ENCODE peak calls at places on chromosomes 1 and 21, in six cellular contexts. T is progenitor cell of endocrine pancreas, S is A549, C is endothelial cell of umbilical vein, Z is heart left ventricle, E is astrocyte of the spinal cord. H is an unnamed sample.

GRCh38 chr1:9321480-9321849 is 28.8 kb downstream of the SPSB1 start:
- DNase-seq in T (no peak), S (no peak), C (no peak), Z (no peak), E (peak), H (no peak)

GRCh38 chr21:33924766-33925100 is 9.1 kb upstream of the ATP5PO start:
- DNase-seq in T (no peak), S (no peak), C (no peak), Z (no peak), E (no peak), H (no peak)

GRCh38 chr1:154304664-154305337 is 16.1 kb upstream of the AQP10 start:
- DNase-seq in T (no peak), S (no peak), C (no peak), Z (no peak), E (no peak), H (no peak)

GRCh38 chr1:183331095-183331742 is 87.0 kb downstream of the NMNAT2 start:
- DNase-seq in T (no peak), S (no peak), C (no peak), Z (no peak), E (no peak), H (no peak)

GRCh38 chr1:39105841-39106765 is 80.0 kb downstream of the NDUFS5 start:
- DNase-seq in T (no peak), S (peak), C (peak), Z (peak), E (peak), H (no peak)

GRCh38 chr21:45989355-45990048 is 7.9 kb downstream of the COL6A1 start:
- DNase-seq in T (no peak), S (no peak), C (no peak), Z (peak), E (no peak), H (no peak)

GRCh38 chr1:183164963-183165362 is 21.1 kb upstream of the LAMC2 start:
- DNase-seq in T (no peak), S (no peak), C (no peak), Z (no peak), E (no peak), H (no peak)

GRCh38 chr1:234755449-234755863 is 145.5 kb upstream of the IRF2BP2 start:
- DNase-seq in T (no peak), S (no peak), C (no peak), Z (peak), E (peak), H (peak)

DNA sequence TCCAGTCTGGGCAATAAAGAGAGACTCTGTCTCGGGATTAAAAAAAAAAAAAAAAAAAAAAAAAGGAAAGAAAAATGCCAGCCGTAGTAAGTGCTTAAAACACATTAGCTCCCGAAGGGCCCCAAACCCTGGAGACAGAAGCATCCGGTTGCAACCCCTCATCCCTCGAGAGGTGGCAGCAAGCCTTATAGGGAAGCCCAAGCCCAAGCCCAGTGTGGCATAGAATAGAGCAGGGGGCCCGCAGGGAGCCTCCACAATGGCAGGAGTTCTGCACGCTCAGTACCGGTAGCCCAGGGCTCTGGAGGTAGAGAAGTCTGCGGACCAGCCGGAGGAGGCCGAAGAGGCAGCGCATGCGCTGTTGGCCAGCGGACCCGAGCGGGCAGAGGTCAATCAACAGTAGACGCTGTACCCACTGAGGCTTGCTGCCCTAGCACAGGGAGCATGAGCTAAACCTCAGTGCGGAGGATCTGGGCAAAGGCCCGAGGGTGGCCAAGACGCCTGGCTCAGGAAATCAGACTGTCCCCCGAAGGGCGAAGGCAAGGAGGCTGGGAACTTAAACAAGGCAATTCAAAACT is 34.1 kb upstream of the C1orf198 start:
- DNase-seq in T (no peak), S (no peak), C (no peak), Z (no peak), E (no peak), H (no peak)
- TF ChIP-seq CTCF in T (no peak), S (no peak), C (no peak), Z (no peak), E (no peak), H (no peak)

GRCh38 chr1:11893907-11894251 is 32.3 kb downstream of the KIAA2013 start:
- DNase-seq in T (peak), S (peak), C (peak), Z (peak), E (peak), H (no peak)
- TF ChIP-seq CTCF in T (peak), S (peak), C (peak), Z (peak), E (peak), H (peak)

DNA sequence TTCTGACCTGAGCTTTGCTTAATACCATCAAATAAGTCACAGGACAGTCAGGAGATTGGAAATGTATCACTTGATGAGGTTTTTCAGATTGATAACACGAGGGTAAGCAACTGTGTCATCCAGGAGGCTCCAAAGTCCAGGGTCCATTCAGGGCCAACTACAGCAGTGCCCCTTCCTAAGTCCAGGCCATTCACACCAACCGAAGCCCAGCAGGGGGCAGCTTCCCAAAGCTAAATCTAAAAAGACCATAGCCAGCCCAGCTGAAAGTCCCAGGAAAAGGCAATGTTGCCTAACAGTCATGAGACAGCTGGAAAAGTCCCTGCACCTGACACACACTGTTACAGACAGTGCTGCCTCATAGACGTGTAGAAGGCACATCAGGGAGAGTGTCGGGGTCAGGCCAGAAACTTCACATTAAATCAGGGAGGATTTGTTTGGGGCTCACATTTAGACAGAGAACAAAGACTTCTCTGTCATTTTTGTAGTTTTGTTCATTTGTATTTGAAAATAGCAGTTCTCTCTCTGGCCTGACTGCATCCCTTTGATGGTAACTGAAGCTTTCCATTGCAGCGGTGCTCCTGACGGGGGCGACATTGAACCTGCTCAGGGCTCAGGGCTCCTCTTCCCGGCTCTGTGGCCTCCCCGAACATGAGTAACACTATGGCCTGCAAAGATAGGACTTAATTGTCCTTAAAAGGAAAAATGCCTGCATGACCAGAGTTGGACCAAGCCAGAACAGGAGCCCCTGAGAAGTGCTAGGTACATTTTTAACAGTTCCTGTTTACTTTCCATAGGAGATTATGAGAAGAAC is 200.4 kb downstream of the NRIP1 start:
- DNase-seq in T (peak), S (peak), C (peak), Z (peak), E (peak), H (no peak)
- TF ChIP-seq CTCF in T (peak), S (peak), C (peak), Z (peak), E (peak), H (peak)

GRCh38 chr21:35071347-35071746 is 22.2 kb upstream of the RUNX1 start:
- DNase-seq in T (no peak), S (no peak), C (no peak), Z (no peak), E (no peak), H (no peak)

GRCh38 chr21:35066824-35067223 is 17.7 kb upstream of the RUNX1 start:
- DNase-seq in T (no peak), S (no peak), C (no peak), Z (no peak), E (no peak), H (no peak)

GRCh38 chr21:35072960-35073359 is 23.9 kb upstream of the RUNX1 start:
- DNase-seq in T (no peak), S (no peak), C (peak), Z (peak), E (peak), H (peak)

GRCh38 chr21:35072557-35072956 is 23.5 kb upstream of the RUNX1 start:
- DNase-seq in T (no peak), S (no peak), C (no peak), Z (no peak), E (no peak), H (no peak)

DNA sequence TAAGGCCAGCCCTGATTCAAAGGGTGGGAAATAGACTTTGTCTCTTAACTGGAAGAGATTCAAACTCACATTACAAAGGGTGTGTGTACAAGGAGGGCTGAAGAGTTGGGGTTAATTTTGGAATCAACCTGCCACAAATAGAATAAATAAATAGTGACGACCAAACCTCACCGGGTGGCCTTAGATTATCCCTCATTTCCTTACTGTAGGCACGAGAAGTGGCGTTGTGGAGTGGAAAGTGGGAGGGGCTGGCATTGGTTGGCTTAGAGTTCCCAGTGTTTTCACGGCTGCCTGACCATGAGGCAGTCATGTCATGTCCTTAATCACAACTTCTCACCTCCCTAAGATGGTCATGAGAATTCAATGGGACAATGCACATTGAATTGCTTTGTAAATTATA is 21.3 kb upstream of the RUNX1 start:
- DNase-seq in T (no peak), S (no peak), C (no peak), Z (no peak), E (no peak), H (no peak)
- TF ChIP-seq CTCF in T (no peak), S (no peak), C (no peak), Z (no peak), E (no peak), H (no peak)

GRCh38 chr1:29233693-29234092 is 2.6 kb upstream of the PTPRU start:
- DNase-seq in T (no peak), S (no peak), C (no peak), Z (no peak), E (no peak), H (no peak)

GRCh38 chr1:29234471-29234870 is 1.9 kb upstream of the PTPRU start:
- DNase-seq in T (no peak), S (no peak), C (no peak), Z (no peak), E (no peak), H (no peak)

GRCh38 chr1:29227511-29227910 is 3.2 kb downstream of the MECR start:
- DNase-seq in T (no peak), S (no peak), C (no peak), Z (no peak), E (no peak), H (no peak)

GRCh38 chr1:29230204-29230552 is 556 bp downstream of the MECR start:
- DNase-seq in T (no peak), S (no peak), C (no peak), Z (no peak), E (no peak), H (no peak)

GRCh38 chr1:29230553-29231378 is at the start of gene MECR:
- DNase-seq in T (peak), S (peak), C (peak), Z (peak), E (peak), H (peak)
- TF ChIP-seq CTCF in T (peak), S (peak), C (no peak), Z (no peak), E (no peak), H (peak)

DNA sequence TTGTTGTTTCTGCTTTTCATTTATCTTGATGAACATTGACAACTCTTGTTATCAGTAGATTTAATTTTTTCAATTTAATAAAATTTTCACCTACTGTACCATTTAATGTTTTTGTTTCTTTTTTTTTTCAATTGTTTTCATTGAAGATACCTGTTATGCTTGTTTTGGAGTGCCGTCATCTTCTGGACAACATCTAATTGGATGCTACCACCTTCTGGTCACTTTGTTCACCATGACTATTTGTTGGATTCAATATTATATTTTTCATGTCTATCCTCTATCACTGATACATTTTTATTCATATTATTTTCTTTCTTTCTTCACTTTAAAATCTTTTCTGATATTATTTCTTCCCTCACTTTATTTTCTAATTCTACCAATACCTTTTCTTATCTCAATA is 14.0 kb downstream of the KRTAP21-2 start:
- DNase-seq in T (no peak), S (no peak), C (no peak), Z (no peak), E (no peak), H (no peak)
- TF ChIP-seq CTCF in T (no peak), S (no peak), C (no peak), Z (peak), E (no peak), H (no peak)

GRCh38 chr1:94926365-94926914 is 470 bp downstream of the CNN3 start:
- DNase-seq in T (peak), S (peak), C (peak), Z (peak), E (peak), H (no peak)

GRCh38 chr1:94925561-94926364 is 1.1 kb downstream of the CNN3 start:
- DNase-seq in T (peak), S (peak), C (peak), Z (peak), E (peak), H (peak)

GRCh38 chr1:94928293-94928939 is 1.5 kb upstream of the CNN3 start:
- DNase-seq in T (no peak), S (no peak), C (no peak), Z (no peak), E (no peak), H (no peak)

GRCh38 chr1:94927405-94928175 is 680 bp upstream of the CNN3 start:
- DNase-seq in T (no peak), S (peak), C (no peak), Z (no peak), E (peak), H (no peak)

DNA sequence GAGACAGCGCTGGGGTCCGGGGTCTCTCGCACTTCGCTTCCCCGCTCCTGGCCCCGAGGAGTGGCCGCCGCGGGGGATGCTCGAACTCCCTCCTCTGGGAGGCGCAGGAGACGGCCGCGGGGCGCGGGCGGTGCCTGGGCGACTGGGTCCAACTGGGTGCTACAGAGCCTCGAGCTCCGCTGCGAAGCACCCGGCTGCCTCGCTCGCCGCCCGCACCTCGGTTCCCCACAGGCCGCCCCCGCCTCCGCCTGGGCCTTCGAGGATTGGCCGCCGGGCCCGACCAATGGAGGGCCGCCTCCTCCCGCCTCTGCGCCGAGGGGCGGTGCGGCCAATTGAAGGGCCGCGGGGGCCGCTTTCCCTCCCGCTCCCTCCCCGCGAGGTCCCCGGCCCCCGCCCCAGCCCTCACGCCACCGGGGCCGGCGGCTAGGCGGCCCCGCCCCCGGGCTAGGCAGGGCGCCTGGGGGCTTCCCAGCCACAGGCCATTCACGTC is at the start of gene CNN3:
- DNase-seq in T (peak), S (peak), C (peak), Z (peak), E (peak), H (peak)
- TF ChIP-seq CTCF in T (no peak), S (no peak), C (no peak), Z (no peak), E (no peak), H (no peak)

GRCh38 chr1:115329965-115330364 is 8.1 kb downstream of the NGF start:
- DNase-seq in T (no peak), S (no peak), C (no peak), Z (no peak), E (no peak), H (no peak)

GRCh38 chr1:115332813-115333608 is 5.0 kb downstream of the NGF start:
- DNase-seq in T (no peak), S (peak), C (no peak), Z (no peak), E (peak), H (peak)

GRCh38 chr1:115327270-115327669 is 10.8 kb downstream of the NGF start:
- DNase-seq in T (no peak), S (no peak), C (no peak), Z (no peak), E (no peak), H (no peak)

GRCh38 chr1:115331531-115332331 is 6.3 kb downstream of the NGF start:
- DNase-seq in T (no peak), S (no peak), C (no peak), Z (no peak), E (peak), H (no peak)

DNA sequence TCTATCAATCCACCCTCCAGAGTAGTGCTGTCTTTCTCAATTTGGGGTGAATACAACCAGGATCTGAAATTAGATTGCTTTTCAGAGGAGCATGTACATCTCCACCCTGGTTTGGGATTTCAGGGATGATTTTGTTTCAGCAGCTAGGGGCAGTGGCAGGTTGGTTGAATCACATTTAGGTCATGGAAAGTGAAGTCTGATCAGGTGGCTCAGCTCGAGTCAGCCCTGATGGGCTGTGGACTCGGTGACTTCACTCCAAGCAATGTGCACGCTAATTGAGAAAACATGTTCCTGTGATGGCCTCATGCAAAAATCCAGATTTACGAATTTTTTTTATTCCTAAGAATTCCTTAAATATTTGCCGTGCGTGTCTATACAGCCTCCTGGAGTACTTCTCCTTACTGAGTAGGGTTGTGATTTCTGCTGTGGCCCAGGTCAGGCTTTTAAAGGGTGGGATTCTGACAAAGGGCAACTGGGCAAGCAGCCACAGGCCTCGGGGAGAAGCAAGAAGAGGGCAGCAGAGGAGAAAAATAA is 7.5 kb downstream of the NGF start:
- DNase-seq in T (no peak), S (no peak), C (no peak), Z (no peak), E (peak), H (peak)
- TF ChIP-seq CTCF in T (no peak), S (no peak), C (no peak), Z (no peak), E (peak), H (peak)

GRCh38 chr1:115135681-115136080 is 46.4 kb upstream of the TSPAN2 start:
- DNase-seq in T (no peak), S (peak), C (no peak), Z (no peak), E (peak), H (no peak)

GRCh38 chr1:115133440-115133839 is 44.1 kb upstream of the TSPAN2 start:
- DNase-seq in T (no peak), S (peak), C (peak), Z (no peak), E (peak), H (no peak)

GRCh38 chr1:115134231-115134630 is 44.9 kb upstream of the TSPAN2 start:
- DNase-seq in T (no peak), S (no peak), C (no peak), Z (peak), E (no peak), H (no peak)

GRCh38 chr1:115136106-115136505 is 46.8 kb upstream of the TSPAN2 start:
- DNase-seq in T (no peak), S (peak), C (no peak), Z (no peak), E (no peak), H (no peak)

GRCh38 chr1:115134850-115135484 is 45.7 kb upstream of the TSPAN2 start:
- DNase-seq in T (no peak), S (peak), C (peak), Z (no peak), E (peak), H (peak)
- TF ChIP-seq CTCF in T (no peak), S (no peak), C (no peak), Z (no peak), E (peak), H (no peak)

GRCh38 chr1:52264530-52265115 is 101.4 kb downstream of the CC2D1B start:
- DNase-seq in T (no peak), S (no peak), C (no peak), Z (no peak), E (no peak), H (no peak)
- TF ChIP-seq CTCF in T (no peak), S (no peak), C (no peak), Z (no peak), E (peak), H (peak)